ENCODE peak calls at places on chromosomes 1 and 21, in eight cellular contexts. W, F, E, M, D, K, A and X are unnamed samples.

GRCh38 chr1:2493691-2494322 is 17.7 kb downstream of the PLCH2 start:
- DNase-seq in M (no peak), W (no peak), K (no peak), F (no peak), D (peak), A (no peak), E (no peak), X (no peak)

GRCh38 chr1:109762039-109762585 is 1.6 kb downstream of the EPS8L3 start:
- DNase-seq in F (no peak), A (peak), K (no peak), W (no peak), D (no peak), M (no peak), E (peak), X (peak)

GRCh38 chr21:40334159-40334558 is 466.9 kb downstream of the PCP4 start:
- DNase-seq in F (no peak), M (no peak), E (no peak), K (no peak), W (no peak), A (no peak), D (no peak), X (no peak)

GRCh38 chr21:35294231-35294898 is 245.3 kb upstream of the RUNX1 start:
- DNase-seq in D (no peak), M (no peak), K (no peak), W (no peak), E (no peak), F (peak), A (no peak), X (no peak)

GRCh38 chr1:226597616-226598454 is 49.3 kb downstream of the STUM start:
- DNase-seq in K (no peak), W (no peak), A (no peak), M (peak), F (no peak), E (no peak), D (no peak), X (no peak)

GRCh38 chr1:245310605-245311531 is 156.1 kb downstream of the KIF26B start:
- DNase-seq in K (no peak), M (no peak), D (no peak), F (peak), A (no peak), E (no peak), W (peak), X (no peak)

GRCh38 chr1:212762839-212763238 is 28.7 kb downstream of the NSL1 start:
- DNase-seq in D (no peak), A (no peak), K (no peak), W (no peak), E (no peak), M (no peak), F (no peak), X (no peak)

GRCh38 chr1:19376428-19377372 is 64.6 kb downstream of the SLC66A1 start:
- DNase-seq in W (no peak), A (no peak), K (no peak), E (no peak), D (no peak), F (no peak), M (no peak), X (no peak)

GRCh38 chr21:32248616-32249550 is 30.0 kb downstream of the MIS18A start:
- DNase-seq in M (no peak), E (no peak), A (no peak), W (no peak), K (no peak), F (no peak), D (no peak), X (no peak)

GRCh38 chr1:109025691-109026090 is 16.2 kb downstream of the WDR47 start:
- DNase-seq in W (no peak), F (no peak), K (no peak), E (no peak), M (no peak), D (no peak), A (no peak), X (no peak)

GRCh38 chr1:59427155-59427554 is 130.3 kb downstream of the FGGY start:
- DNase-seq in E (no peak), F (no peak), W (no peak), K (peak), D (no peak), M (no peak), A (no peak), X (no peak)

GRCh38 chr1:90045853-90046563 is 51.1 kb downstream of the ZNF326 start:
- DNase-seq in W (no peak), K (peak), D (no peak), F (no peak), A (no peak), E (no peak), M (no peak), X (no peak)

GRCh38 chr1:176206006-176206960 is 803 bp downstream of the COP1 start:
- DNase-seq in D (peak), K (peak), A (no peak), M (no peak), E (peak), W (no peak), F (peak), X (peak)

GRCh38 chr1:60978421-60979357 is 103.7 kb upstream of the NFIA start:
- DNase-seq in M (no peak), K (peak), E (no peak), D (peak), A (peak), F (peak), W (no peak), X (peak)

GRCh38 chr21:42777757-42778344 is 101.5 kb downstream of the WDR4 start:
- DNase-seq in D (no peak), F (no peak), W (no peak), A (no peak), E (no peak), K (no peak), M (no peak), X (no peak)

GRCh38 chr1:81695741-81696140 is 105.0 kb upstream of the ADGRL2 start:
- DNase-seq in M (no peak), D (no peak), W (no peak), E (no peak), A (no peak), F (no peak), K (no peak), X (no peak)

GRCh38 chr21:25964926-25965325 is 205.6 kb downstream of the APP start:
- DNase-seq in M (no peak), E (no peak), F (no peak), A (no peak), K (no peak), D (no peak), W (no peak), X (no peak)

GRCh38 chr1:9428601-9429368 is 110.5 kb upstream of the SLC25A33 start:
- DNase-seq in E (peak), F (peak), W (peak), K (peak), D (peak), M (peak), A (peak), X (peak)

GRCh38 chr1:58942759-58943191 is 158.9 kb upstream of the JUN start:
- DNase-seq in M (no peak), W (no peak), E (no peak), D (no peak), K (no peak), A (no peak), F (peak), X (no peak)

GRCh38 chr1:50750021-50750619 is 209.9 kb downstream of the FAF1 start:
- DNase-seq in F (no peak), D (no peak), E (no peak), A (no peak), M (no peak), K (peak), W (no peak), X (no peak)

GRCh38 chr1:43766818-43767525 is 59.6 kb downstream of the ST3GAL3 start:
- DNase-seq in F (no peak), E (no peak), A (no peak), W (no peak), K (no peak), M (no peak), D (no peak), X (no peak)

GRCh38 chr1:21707891-21708290 is 38.7 kb upstream of the RAP1GAP start:
- DNase-seq in E (no peak), K (no peak), M (no peak), W (no peak), D (no peak), A (no peak), F (no peak), X (no peak)

GRCh38 chr1:9787702-9788101 is 36.1 kb downstream of the CLSTN1 start:
- DNase-seq in A (no peak), F (no peak), E (no peak), M (no peak), W (peak), K (no peak), D (peak), X (no peak)

GRCh38 chr1:210800301-210800700 is 333.6 kb downstream of the KCNH1 start:
- DNase-seq in K (no peak), D (no peak), W (no peak), E (no peak), F (no peak), A (no peak), M (no peak), X (no peak)

GRCh38 chr1:54464031-54464476 is 57.9 kb upstream of the SSBP3 start:
- DNase-seq in E (no peak), D (no peak), F (no peak), K (no peak), W (no peak), A (no peak), M (no peak), X (no peak)

GRCh38 chr1:54465351-54465811 is 59.2 kb upstream of the SSBP3 start:
- DNase-seq in D (no peak), K (no peak), A (no peak), W (no peak), E (no peak), M (no peak), F (no peak), X (no peak)

GRCh38 chr1:54463259-54464030 is 57.3 kb upstream of the SSBP3 start:
- DNase-seq in M (no peak), F (no peak), E (no peak), K (no peak), A (no peak), W (no peak), D (no peak), X (no peak)

GRCh38 chr1:54462597-54463258 is 56.5 kb upstream of the SSBP3 start:
- DNase-seq in W (no peak), A (no peak), K (no peak), D (no peak), M (peak), F (no peak), E (no peak), X (no peak)

GRCh38 chr1:54464477-54465146 is 58.4 kb upstream of the SSBP3 start:
- DNase-seq in E (no peak), F (peak), D (no peak), K (no peak), W (peak), M (no peak), A (no peak), X (no peak)
- H3K27ac ChIP-seq in E (no peak), F (peak), D (no peak), K (no peak), W (peak), M (no peak), A (no peak), X (no peak)

GRCh38 chr1:201268604-201269151 is 14.6 kb upstream of the PKP1 start:
- DNase-seq in M (no peak), K (peak), A (no peak), W (no peak), D (no peak), F (peak), E (peak), X (peak)
- H3K27ac ChIP-seq in M (no peak), K (peak), A (no peak), W (no peak), D (no peak), F (no peak), E (no peak), X (no peak)

GRCh38 chr1:206803221-206803730 is 31.0 kb upstream of the IL10 start:
- DNase-seq in F (peak), E (no peak), A (no peak), K (no peak), D (peak), W (no peak), M (no peak), X (no peak)
- H3K27ac ChIP-seq in F (no peak), E (no peak), A (no peak), K (no peak), D (peak), W (no peak), M (no peak), X (no peak)

GRCh38 chr1:172360511-172360910 is 60.0 kb upstream of the C1orf105 start:
- DNase-seq in M (no peak), W (no peak), D (no peak), E (no peak), A (no peak), K (no peak), F (no peak), X (no peak)
- H3K27ac ChIP-seq in M (peak), W (no peak), D (no peak), E (no peak), A (no peak), K (peak), F (peak), X (no peak)

GRCh38 chr1:230713547-230713914 is 391 bp downstream of the AGT start:
- DNase-seq in D (no peak), E (no peak), M (no peak), A (no peak), K (no peak), F (no peak), W (no peak), X (no peak)

GRCh38 chr1:230713915-230714764 is at the start of gene AGT:
- DNase-seq in D (no peak), K (no peak), M (peak), A (peak), F (peak), E (peak), W (peak), X (peak)

GRCh38 chr1:230713138-230713537 is 784 bp downstream of the AGT start:
- DNase-seq in M (no peak), A (no peak), W (no peak), E (no peak), D (no peak), F (no peak), K (no peak), X (no peak)

GRCh38 chr1:230711245-230711644 is 2.7 kb downstream of the AGT start:
- DNase-seq in E (no peak), M (no peak), K (no peak), W (no peak), A (no peak), D (no peak), F (no peak), X (no peak)

GRCh38 chr1:230712470-230712942 is 1.4 kb downstream of the AGT start:
- DNase-seq in K (no peak), E (no peak), F (no peak), D (no peak), W (no peak), M (no peak), A (no peak), X (no peak)
- H3K27ac ChIP-seq in K (no peak), E (peak), F (no peak), D (no peak), W (no peak), M (no peak), A (peak), X (peak)

DNA sequence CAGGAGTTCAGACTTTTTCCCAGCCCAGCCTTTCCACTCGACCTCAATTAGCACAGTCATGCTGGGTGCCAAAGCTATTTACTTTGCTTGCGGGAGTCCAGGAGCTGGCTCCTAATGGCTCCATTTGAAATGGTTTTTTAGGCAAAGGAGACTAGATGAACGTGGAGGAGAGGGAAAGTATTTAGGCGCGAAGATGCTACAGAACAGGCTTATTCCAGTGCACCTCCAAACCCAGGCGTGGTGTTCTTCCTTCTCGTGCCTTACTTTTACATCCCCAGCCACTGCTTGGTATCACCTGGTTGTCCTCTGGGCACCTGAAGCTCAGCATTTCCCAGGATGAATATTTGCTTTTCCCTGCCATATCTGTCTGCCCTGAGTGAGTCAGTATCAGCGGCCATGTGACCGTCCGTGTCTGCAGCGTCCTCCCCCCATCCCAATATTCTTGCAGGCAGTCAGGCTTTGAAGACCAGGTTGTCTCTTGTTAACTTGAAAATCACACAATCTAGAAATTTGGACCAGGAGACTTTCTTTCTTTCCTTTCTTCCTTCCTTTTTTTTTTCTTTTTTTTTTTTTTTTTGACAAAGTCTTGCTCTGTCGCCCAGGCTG is 198.5 kb downstream of the DYRK1A start:
- DNase-seq in K (no peak), A (no peak), D (no peak), E (no peak), F (peak), W (no peak), M (no peak), X (peak)
- H3K27ac ChIP-seq in K (peak), A (peak), D (peak), E (peak), F (peak), W (no peak), M (peak), X (peak)

GRCh38 chr1:39522661-39523567 is 31.5 kb downstream of the BMP8A start:
- DNase-seq in M (no peak), F (no peak), K (no peak), A (no peak), D (no peak), W (no peak), E (no peak), X (no peak)
- H3K27ac ChIP-seq in M (no peak), F (no peak), K (no peak), A (no peak), D (no peak), W (no peak), E (no peak), X (no peak)

DNA sequence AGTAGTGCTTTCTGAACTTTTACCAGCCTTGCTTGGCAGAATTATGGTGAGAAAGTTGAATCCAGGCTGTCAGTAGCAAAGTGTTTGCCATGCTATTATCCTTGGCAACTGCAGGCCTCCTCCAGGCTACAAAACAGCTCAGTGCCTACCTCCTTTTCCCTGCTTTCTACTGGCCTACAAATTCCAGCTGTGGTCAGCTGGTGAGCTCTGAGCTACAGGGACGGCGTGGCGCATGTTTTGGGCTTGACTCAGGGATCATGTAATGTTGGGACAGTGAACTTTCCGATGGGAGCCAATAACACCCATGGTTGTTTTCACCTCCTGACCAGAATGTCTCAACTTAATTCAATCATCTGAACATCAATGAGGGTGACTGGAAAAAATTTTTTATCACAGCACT is 456.2 kb upstream of the ADAMTS5 start:
- DNase-seq in E (peak), F (peak), W (no peak), M (peak), A (peak), K (no peak), D (no peak), X (no peak)
- H3K27ac ChIP-seq in E (no peak), F (no peak), W (no peak), M (peak), A (peak), K (no peak), D (no peak), X (no peak)

DNA sequence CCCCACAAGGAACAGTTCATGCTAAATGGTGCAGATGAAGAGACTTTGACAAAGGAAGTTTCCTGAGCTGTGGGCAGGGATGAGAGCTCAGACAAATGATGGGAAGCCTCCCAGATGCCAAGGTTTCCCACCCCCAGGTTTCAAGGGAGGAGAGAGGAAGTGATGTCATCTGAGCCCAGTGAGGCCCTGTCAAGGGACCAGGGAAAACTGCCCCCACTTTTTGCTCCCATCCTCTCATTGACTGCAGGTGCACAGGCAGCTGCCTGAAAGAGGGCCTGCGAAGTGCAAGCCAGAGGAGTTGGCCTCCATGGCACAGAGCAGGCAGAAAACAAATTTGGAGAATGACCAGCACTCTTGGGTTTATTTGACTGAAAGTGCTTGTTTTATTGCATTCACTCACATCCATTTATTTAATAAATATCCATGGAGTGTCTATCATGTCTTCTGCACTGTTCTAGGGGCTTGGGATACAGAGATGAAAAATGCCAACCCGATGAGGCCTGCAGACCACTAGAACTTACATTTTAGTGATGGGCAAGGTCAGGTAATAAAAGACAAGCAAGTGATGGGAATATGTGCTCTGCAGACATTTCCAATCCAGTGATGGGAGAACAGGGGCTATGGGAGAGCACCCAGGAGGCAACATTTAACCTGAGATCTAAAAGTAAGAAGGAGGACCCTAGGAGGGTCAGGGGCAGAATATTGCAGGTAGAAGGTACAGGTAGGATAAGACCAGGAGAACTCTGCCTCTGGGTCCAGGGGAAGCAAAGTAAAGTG is 52.9 kb downstream of the ETS2 start:
- DNase-seq in M (no peak), F (no peak), A (no peak), E (no peak), D (no peak), W (no peak), K (no peak), X (no peak)
- H3K27ac ChIP-seq in M (no peak), F (no peak), A (no peak), E (no peak), D (no peak), W (no peak), K (no peak), X (no peak)